ENCODE peak calls at places on chromosomes 7 and 10, in five cellular contexts. One of them, this sample, is unnamed.

GRCh38 chr10:36256905-36257304 is 614.8 kb upstream of the FZD8 start:
- DNase-seq in keratinocyte: no peak
- DNase-seq in HepG2: no peak
- DNase-seq in endodermal cell: no peak
- DNase-seq in IMR-90: peak; percentile 41
- DNase-seq in this sample: peak; percentile 70

GRCh38 chr10:121627810-121628209 is 29.6 kb upstream of the FGFR2 start:
- DNase-seq in HepG2: no peak
- DNase-seq in endodermal cell: no peak
- DNase-seq in keratinocyte: peak; percentile 35
- DNase-seq in IMR-90: no peak
- DNase-seq in this sample: peak; percentile 7

GRCh38 chr7:111232249-111233084 is 141.5 kb downstream of the LRRN3 start:
- DNase-seq in IMR-90: peak; percentile 75
- DNase-seq in HepG2: peak; percentile 28
- DNase-seq in keratinocyte: no peak
- DNase-seq in endodermal cell: no peak
- DNase-seq in this sample: peak; percentile 80

GRCh38 chr7:7976677-7977076 is 8.1 kb downstream of the GLCCI1 start:
- DNase-seq in IMR-90: no peak
- DNase-seq in keratinocyte: no peak
- DNase-seq in HepG2: no peak
- DNase-seq in endodermal cell: no peak
- DNase-seq in this sample: no peak

GRCh38 chr7:6286486-6286885 is 14.1 kb upstream of the CYTH3 start:
- DNase-seq in keratinocyte: no peak
- DNase-seq in IMR-90: no peak
- DNase-seq in endodermal cell: no peak
- DNase-seq in HepG2: no peak
- DNase-seq in this sample: peak; percentile 80

GRCh38 chr10:97868134-97868685 is 18.6 kb downstream of the GOLGA7B start:
- DNase-seq in keratinocyte: no peak
- DNase-seq in HepG2: no peak
- DNase-seq in endodermal cell: no peak
- DNase-seq in IMR-90: no peak
- DNase-seq in this sample: no peak

GRCh38 chr10:103911021-103911459 is 6.9 kb downstream of the STN1 start:
- DNase-seq in HepG2: no peak
- DNase-seq in endodermal cell: no peak
- DNase-seq in keratinocyte: no peak
- DNase-seq in IMR-90: no peak
- DNase-seq in this sample: no peak

GRCh38 chr10:9111983-9112382 is 1057.5 kb downstream of the GATA3 start:
- DNase-seq in HepG2: no peak
- DNase-seq in keratinocyte: no peak
- DNase-seq in endodermal cell: no peak
- DNase-seq in IMR-90: no peak
- DNase-seq in this sample: no peak

GRCh38 chr10:19012111-19012510 is 36.5 kb upstream of the MALRD1 start:
- DNase-seq in IMR-90: no peak
- DNase-seq in endodermal cell: no peak
- DNase-seq in HepG2: no peak
- DNase-seq in keratinocyte: no peak
- DNase-seq in this sample: no peak

GRCh38 chr7:157281221-157281998 is 55.4 kb upstream of the DNAJB6 start:
- DNase-seq in HepG2: no peak
- DNase-seq in endodermal cell: no peak
- DNase-seq in IMR-90: no peak
- DNase-seq in keratinocyte: no peak
- DNase-seq in this sample: no peak

GRCh38 chr10:44589931-44590330 is 205.0 kb upstream of the CXCL12 start:
- DNase-seq in IMR-90: no peak
- DNase-seq in HepG2: no peak
- DNase-seq in keratinocyte: no peak
- DNase-seq in endodermal cell: peak; percentile 50
- DNase-seq in this sample: no peak

GRCh38 chr7:104156842-104157277 is 51.0 kb downstream of the ORC5 start:
- DNase-seq in endodermal cell: no peak
- DNase-seq in HepG2: peak; percentile 45
- DNase-seq in IMR-90: peak; percentile 57
- DNase-seq in keratinocyte: peak; percentile 5
- DNase-seq in this sample: peak; percentile 56

GRCh38 chr10:91540714-91541113 is 92.2 kb downstream of the PPP1R3C start:
- DNase-seq in HepG2: no peak
- DNase-seq in IMR-90: no peak
- DNase-seq in keratinocyte: no peak
- DNase-seq in endodermal cell: no peak
- DNase-seq in this sample: peak; percentile 48

GRCh38 chr7:65239324-65239706 is 134.3 kb upstream of the ZNF92 start:
- DNase-seq in HepG2: no peak
- DNase-seq in keratinocyte: no peak
- DNase-seq in endodermal cell: no peak
- DNase-seq in IMR-90: no peak
- DNase-seq in this sample: no peak

GRCh38 chr7:65235586-65235985 is 138.1 kb upstream of the ZNF92 start:
- DNase-seq in endodermal cell: no peak
- DNase-seq in HepG2: peak; percentile 21
- DNase-seq in IMR-90: no peak
- DNase-seq in keratinocyte: no peak
- DNase-seq in this sample: no peak

GRCh38 chr7:65238785-65239184 is 134.9 kb upstream of the ZNF92 start:
- DNase-seq in endodermal cell: no peak
- DNase-seq in IMR-90: no peak
- DNase-seq in keratinocyte: no peak
- DNase-seq in HepG2: no peak
- DNase-seq in this sample: no peak

DNA sequence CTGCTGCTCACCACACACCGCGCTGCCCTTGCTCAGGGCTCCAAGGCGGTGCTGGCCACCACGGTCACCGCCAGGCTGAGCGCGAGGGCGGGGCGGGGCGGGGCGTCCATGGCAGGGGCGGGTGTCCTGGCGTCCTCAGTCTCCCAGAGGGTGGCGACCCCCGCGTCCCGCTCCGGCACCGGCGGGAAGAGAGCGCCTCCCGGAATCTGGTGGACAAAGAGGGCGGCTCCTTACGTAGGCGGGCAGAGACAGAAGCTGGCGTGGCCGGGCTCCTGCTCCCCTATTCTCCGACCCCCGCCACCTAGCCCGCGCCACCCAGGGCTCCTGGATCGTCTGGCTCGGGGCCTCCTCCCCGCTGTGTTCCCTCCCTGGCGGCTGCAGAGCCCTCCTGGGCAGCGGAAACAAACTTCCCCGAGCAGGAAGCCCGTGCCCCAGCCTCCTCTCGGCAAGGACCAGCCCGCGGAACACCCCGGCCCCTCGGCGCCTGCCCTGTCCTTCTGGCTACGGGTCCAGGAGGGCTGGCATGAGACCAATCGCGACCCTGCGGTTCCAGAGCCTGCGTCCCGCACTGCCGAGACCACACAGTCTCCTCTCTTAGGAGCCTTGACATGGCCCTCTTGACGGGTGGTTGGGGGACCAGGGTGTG is 133.8 kb upstream of the ZNF92 start:
- DNase-seq in IMR-90: no peak
- DNase-seq in keratinocyte: no peak
- DNase-seq in endodermal cell: peak; percentile 94
- DNase-seq in HepG2: peak; percentile 15
- DNase-seq in this sample: peak; percentile 23
- H3K9ac ChIP-seq in IMR-90: no peak overlapping the region
- H3K9ac ChIP-seq in keratinocyte: no peak overlapping the region
- H3K9ac ChIP-seq in endodermal cell: peak overlapping the region; percentile 9
- H3K9ac ChIP-seq in HepG2: peak overlapping the region; percentile 59
- H3K9ac ChIP-seq in this sample: no peak overlapping the region

GRCh38 chr10:101840102-101840684 is 3.4 kb downstream of the KCNIP2 start:
- DNase-seq in IMR-90: no peak
- DNase-seq in HepG2: no peak
- DNase-seq in endodermal cell: peak; percentile 69
- DNase-seq in keratinocyte: no peak
- DNase-seq in this sample: peak; percentile 28

GRCh38 chr10:101845903-101846302 is 2.3 kb upstream of the KCNIP2 start:
- DNase-seq in IMR-90: no peak
- DNase-seq in HepG2: no peak
- DNase-seq in keratinocyte: no peak
- DNase-seq in endodermal cell: no peak
- DNase-seq in this sample: no peak

GRCh38 chr10:101840741-101841453 is 2.7 kb downstream of the KCNIP2 start:
- DNase-seq in keratinocyte: no peak
- DNase-seq in IMR-90: peak; percentile 80
- DNase-seq in endodermal cell: peak; percentile 97
- DNase-seq in HepG2: peak; percentile 62
- DNase-seq in this sample: peak; percentile 90

GRCh38 chr10:101841826-101842225 is 1.8 kb downstream of the KCNIP2 start:
- DNase-seq in HepG2: no peak
- DNase-seq in IMR-90: no peak
- DNase-seq in keratinocyte: no peak
- DNase-seq in endodermal cell: no peak
- DNase-seq in this sample: no peak

GRCh38 chr10:101843032-101843991 is at the start of gene KCNIP2:
- DNase-seq in HepG2: no peak
- DNase-seq in IMR-90: no peak
- DNase-seq in endodermal cell: peak; percentile 94
- DNase-seq in keratinocyte: no peak
- DNase-seq in this sample: no peak
- H3K9ac ChIP-seq in HepG2: no peak within 1 kb of the TSS
- H3K9ac ChIP-seq in IMR-90: no peak within 1 kb of the TSS
- H3K9ac ChIP-seq in endodermal cell: no peak within 1 kb of the TSS
- H3K9ac ChIP-seq in keratinocyte: no peak within 1 kb of the TSS
- H3K9ac ChIP-seq in this sample: no peak within 1 kb of the TSS

DNA sequence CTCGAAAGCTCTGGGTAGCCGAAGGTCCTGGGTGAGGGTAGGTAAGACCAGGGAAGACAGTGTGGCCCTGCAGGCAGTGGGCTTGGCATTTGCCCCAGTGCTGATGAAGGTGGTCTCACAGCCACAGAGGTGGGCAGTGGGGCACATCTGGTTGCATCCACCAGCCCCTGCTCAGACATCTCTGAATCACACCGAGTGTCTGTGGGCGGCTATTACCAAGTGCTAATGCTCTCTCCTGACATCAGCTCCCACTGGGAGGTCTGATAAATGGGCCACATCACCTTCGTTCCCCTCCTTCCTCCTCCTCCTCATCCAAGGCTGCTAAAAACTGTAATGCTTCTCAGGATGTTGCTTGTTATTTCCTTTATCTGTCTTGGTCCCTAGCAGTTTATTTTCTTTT is 330.9 kb upstream of the COBL start:
- DNase-seq in keratinocyte: no peak
- DNase-seq in endodermal cell: no peak
- DNase-seq in IMR-90: no peak
- DNase-seq in HepG2: no peak
- DNase-seq in this sample: no peak
- H3K9ac ChIP-seq in keratinocyte: no peak overlapping the region
- H3K9ac ChIP-seq in endodermal cell: no peak overlapping the region
- H3K9ac ChIP-seq in IMR-90: no peak overlapping the region
- H3K9ac ChIP-seq in HepG2: no peak overlapping the region
- H3K9ac ChIP-seq in this sample: no peak overlapping the region

DNA sequence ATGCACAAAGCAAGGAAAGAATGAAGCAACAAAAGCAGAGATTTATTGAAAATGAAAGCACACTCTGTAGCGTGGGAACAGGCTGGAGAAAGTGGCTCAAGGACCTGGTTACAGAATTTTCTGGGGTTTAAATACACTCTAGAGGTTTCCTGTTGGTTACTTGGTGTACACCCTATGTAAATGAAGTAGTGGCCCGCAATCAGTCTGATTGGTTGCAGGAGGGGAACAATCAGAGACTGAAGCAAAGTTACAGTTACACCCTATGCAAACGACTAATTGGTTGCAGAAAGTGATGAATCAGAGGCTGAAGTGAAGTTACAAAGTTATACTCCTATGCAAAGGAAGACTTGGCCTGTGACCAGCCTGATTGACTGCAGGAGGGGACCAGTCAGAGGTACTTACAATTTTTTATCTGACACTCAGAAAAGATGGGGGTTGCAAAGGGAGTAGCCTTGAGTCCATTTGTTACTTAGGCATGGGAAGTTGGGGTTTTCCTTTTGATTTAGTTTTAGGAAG is 3.6 kb upstream of the MTPN start:
- DNase-seq in IMR-90: peak; percentile 39
- DNase-seq in keratinocyte: no peak
- DNase-seq in HepG2: no peak
- DNase-seq in endodermal cell: no peak
- DNase-seq in this sample: peak; percentile 90
- H3K9ac ChIP-seq in IMR-90: no peak overlapping the region
- H3K9ac ChIP-seq in keratinocyte: no peak overlapping the region
- H3K9ac ChIP-seq in HepG2: no peak overlapping the region
- H3K9ac ChIP-seq in endodermal cell: no peak overlapping the region
- H3K9ac ChIP-seq in this sample: peak overlapping the region; percentile 79

DNA sequence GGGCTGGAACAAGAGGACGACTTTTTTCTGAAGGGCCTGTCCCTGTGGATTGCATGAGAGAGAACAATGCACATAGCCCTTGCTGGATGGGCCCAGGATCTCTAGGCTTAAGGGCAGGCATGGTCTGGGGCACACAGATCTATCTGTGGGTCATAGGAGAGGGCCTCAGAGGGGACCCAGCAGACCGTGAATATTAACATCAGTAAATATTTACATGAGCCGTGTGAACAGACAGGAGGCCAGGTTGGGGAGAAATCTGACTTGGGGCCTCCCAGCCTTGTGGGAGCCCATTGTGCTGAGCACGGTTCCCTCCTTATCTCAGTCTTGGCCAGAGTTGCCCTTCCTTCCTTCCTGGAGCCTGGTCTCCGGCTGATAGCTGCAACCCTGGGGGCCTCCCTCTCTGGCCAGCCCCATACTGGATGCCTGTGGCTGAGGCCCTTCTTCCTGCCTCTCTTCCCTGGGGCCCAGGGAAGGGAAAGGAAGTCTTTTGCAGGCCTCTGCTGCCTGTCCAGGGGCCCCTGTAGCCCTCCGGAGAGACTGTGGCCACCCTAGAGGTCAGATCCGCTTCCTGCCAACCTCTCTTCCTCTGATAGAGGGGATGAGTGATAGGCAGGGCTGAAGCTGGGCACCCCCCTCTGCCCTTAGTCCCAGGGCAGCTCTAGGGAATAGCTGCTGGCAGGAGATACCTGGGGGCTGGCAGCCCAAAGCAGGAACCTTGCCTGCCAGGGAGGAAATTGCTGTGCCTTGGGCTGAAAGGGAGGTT is 44.5 kb upstream of the TRIM8 start:
- DNase-seq in keratinocyte: no peak
- DNase-seq in IMR-90: no peak
- DNase-seq in HepG2: peak; percentile 86
- DNase-seq in endodermal cell: peak; percentile 30
- DNase-seq in this sample: no peak
- H3K9ac ChIP-seq in keratinocyte: no peak overlapping the region
- H3K9ac ChIP-seq in IMR-90: no peak overlapping the region
- H3K9ac ChIP-seq in HepG2: peak overlapping the region; percentile 70
- H3K9ac ChIP-seq in endodermal cell: no peak overlapping the region
- H3K9ac ChIP-seq in this sample: no peak overlapping the region